ENCODE peak calls at places on chromosomes 5 and 9, in five cellular contexts. One of them, this sample, is unnamed.
A peak's percentile ranks its signal among the peaks of the same experiment; 100 is the strongest.

GRCh38 chr9:20701058-20701457 is 17.0 kb downstream of the FOCAD start:
- DNase-seq in K562: no peak
- DNase-seq in adrenal gland: no peak
- DNase-seq in upper lobe of right lung: no peak
- DNase-seq in lower lobe of right lung: no peak
- DNase-seq in this sample: no peak

GRCh38 chr5:33423018-33423630 is 17.6 kb upstream of the TARS1 start:
- DNase-seq in K562: no peak
- DNase-seq in adrenal gland: no peak
- DNase-seq in upper lobe of right lung: no peak
- DNase-seq in lower lobe of right lung: no peak
- DNase-seq in this sample: no peak

GRCh38 chr9:2427016-2427891 is 194.3 kb upstream of the VLDLR start:
- DNase-seq in K562: no peak
- DNase-seq in adrenal gland: no peak
- DNase-seq in upper lobe of right lung: peak; percentile 68
- DNase-seq in lower lobe of right lung: peak; percentile 65
- DNase-seq in this sample: peak; percentile 34

GRCh38 chr5:102663771-102664530 is 91.2 kb upstream of the PAM start:
- DNase-seq in K562: no peak
- DNase-seq in adrenal gland: peak; percentile 16
- DNase-seq in upper lobe of right lung: no peak
- DNase-seq in lower lobe of right lung: no peak
- DNase-seq in this sample: no peak

GRCh38 chr9:7828344-7828743 is 28.8 kb upstream of the DMAC1 start:
- DNase-seq in K562: no peak
- DNase-seq in adrenal gland: no peak
- DNase-seq in upper lobe of right lung: no peak
- DNase-seq in lower lobe of right lung: no peak
- DNase-seq in this sample: no peak

GRCh38 chr9:86903461-86904010 is 43.8 kb downstream of the GAS1 start:
- DNase-seq in K562: no peak
- DNase-seq in adrenal gland: no peak
- DNase-seq in upper lobe of right lung: no peak
- DNase-seq in lower lobe of right lung: no peak
- DNase-seq in this sample: no peak

GRCh38 chr9:95188459-95188858 is 129.1 kb downstream of the FANCC start:
- DNase-seq in K562: no peak
- DNase-seq in adrenal gland: no peak
- DNase-seq in upper lobe of right lung: no peak
- DNase-seq in lower lobe of right lung: no peak
- DNase-seq in this sample: no peak

GRCh38 chr5:92552206-92553160 is 1028.5 kb downstream of the NR2F1-AS1 start:
- DNase-seq in K562: no peak
- DNase-seq in adrenal gland: no peak
- DNase-seq in upper lobe of right lung: no peak
- DNase-seq in lower lobe of right lung: no peak
- DNase-seq in this sample: no peak

GRCh38 chr9:20835364-20836286 is 151.6 kb downstream of the FOCAD start:
- DNase-seq in K562: no peak
- DNase-seq in adrenal gland: peak; percentile 58
- DNase-seq in upper lobe of right lung: no peak
- DNase-seq in lower lobe of right lung: no peak
- DNase-seq in this sample: no peak

GRCh38 chr9:129962889-129963703 is 79.9 kb downstream of the FNBP1 start:
- DNase-seq in K562: no peak
- DNase-seq in adrenal gland: peak; percentile 48
- DNase-seq in upper lobe of right lung: peak; percentile 57
- DNase-seq in lower lobe of right lung: peak; percentile 51
- DNase-seq in this sample: peak; percentile 45

GRCh38 chr5:123916331-123917121 is 404.5 kb downstream of the CSNK1G3 start:
- DNase-seq in K562: no peak
- DNase-seq in adrenal gland: no peak
- DNase-seq in upper lobe of right lung: no peak
- DNase-seq in lower lobe of right lung: no peak
- DNase-seq in this sample: no peak

GRCh38 chr5:57171818-57172465 is 1.9 kb upstream of the GPBP1 start:
- DNase-seq in K562: no peak
- DNase-seq in adrenal gland: peak; percentile 61
- DNase-seq in upper lobe of right lung: peak; percentile 67
- DNase-seq in lower lobe of right lung: no peak
- DNase-seq in this sample: peak; percentile 58
- H3K4me3 ChIP-seq in K562: peak overlapping the region; percentile 82
- H3K4me3 ChIP-seq in adrenal gland: peak overlapping the region; percentile 72
- H3K4me3 ChIP-seq in upper lobe of right lung: peak overlapping the region; percentile 64
- H3K4me3 ChIP-seq in lower lobe of right lung: peak overlapping the region; percentile 86
- H3K4me3 ChIP-seq in this sample: peak overlapping the region; percentile 91

DNA sequence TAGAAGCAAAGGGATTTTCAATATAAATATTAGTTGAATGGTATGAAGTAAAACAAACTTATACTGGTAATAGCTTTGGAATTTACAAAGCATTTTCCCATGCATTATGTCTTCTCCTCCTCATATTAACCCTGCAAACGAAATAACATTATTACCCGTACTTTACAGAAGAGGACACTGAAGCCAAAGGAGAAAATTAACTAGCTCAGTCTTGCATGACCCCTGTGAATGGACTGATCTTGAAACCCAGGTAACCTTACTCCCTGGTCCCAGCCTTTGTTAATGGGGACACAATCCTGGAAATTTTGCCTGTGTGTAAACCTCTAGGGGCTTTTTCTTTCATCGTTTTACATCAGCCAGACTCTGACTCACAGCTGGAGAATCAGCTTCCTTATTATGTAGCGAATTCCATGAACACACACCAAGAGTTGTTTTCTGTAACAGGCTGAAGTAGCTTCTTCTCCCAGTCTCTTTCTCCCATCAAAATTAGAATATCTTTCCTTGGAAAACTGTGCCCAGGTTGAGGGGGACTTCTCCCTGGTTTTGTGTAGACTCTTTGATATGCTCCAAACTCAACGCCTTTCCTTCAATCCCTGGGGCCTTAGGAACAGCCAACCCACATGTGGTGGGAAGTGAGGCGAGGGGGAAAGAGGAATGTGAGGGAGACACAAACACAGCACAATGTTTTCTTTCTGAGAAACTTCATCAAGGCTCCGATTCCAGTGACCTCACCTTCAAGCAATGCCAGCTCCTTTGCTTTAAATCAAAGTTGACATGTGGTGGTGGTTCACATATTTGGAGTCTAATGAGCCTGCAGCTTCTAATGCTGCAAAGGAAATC is 480.9 kb upstream of the PAPPA start:
- DNase-seq in K562: no peak
- DNase-seq in adrenal gland: no peak
- DNase-seq in upper lobe of right lung: no peak
- DNase-seq in lower lobe of right lung: no peak
- DNase-seq in this sample: no peak
- H3K4me1 ChIP-seq in K562: no peaks in the 10 kb centered on the region
- H3K4me1 ChIP-seq in adrenal gland: no peaks in the 10 kb centered on the region
- H3K4me1 ChIP-seq in upper lobe of right lung: no peaks in the 10 kb centered on the region
- H3K4me1 ChIP-seq in lower lobe of right lung: no peaks in the 10 kb centered on the region
- H3K4me1 ChIP-seq in this sample: no peaks in the 10 kb centered on the region

DNA sequence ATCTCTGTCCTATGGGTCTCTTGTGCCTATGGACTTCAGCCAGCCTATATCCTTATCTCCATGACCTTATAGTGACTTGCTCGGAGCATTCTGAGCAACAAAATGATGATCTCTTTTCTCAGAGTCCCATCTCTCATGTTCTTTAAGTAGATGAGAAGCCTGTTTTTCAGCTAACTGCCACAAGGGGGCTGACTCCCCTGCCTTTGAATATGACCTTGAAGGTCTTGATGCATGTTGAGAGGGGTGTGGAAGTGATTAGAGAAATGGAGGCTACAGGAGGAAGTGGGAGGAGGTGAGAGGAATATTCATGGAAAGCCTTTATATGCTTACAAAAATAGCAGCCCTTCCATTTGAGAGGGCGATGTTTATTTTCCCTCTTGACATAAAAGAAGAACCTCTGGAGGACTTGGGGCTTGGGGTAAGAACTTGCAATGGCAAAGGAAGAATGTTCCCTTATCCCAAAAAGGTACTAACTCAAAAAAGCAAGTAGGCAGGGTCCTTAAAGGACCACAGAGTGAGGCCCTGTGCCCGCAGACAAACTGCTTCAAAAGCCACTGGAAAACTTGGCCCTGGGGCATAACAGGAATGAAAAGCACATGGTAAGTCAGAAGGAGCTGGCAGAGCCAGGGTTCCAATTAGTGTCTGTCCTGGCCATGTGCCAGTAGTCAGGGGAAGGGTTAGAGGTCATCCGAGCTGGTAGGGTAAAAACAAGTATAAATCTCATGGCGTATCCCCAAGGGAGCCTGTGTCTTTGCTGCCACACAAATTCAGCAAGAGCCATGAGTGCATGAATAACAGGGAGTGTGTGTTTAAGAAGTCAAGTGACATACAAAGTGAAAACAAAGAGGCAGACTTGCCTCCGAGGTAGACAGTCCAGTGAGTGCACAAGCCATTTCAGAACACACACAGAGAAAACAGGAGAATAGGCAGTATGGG is 39.1 kb downstream of the FGD3 start:
- DNase-seq in K562: no peak
- DNase-seq in adrenal gland: no peak
- DNase-seq in upper lobe of right lung: peak; percentile 53
- DNase-seq in lower lobe of right lung: no peak
- DNase-seq in this sample: no peak
- H3K36me3 ChIP-seq in K562: no peaks in the 10 kb centered on the region
- H3K36me3 ChIP-seq in adrenal gland: no peaks in the 10 kb centered on the region
- H3K36me3 ChIP-seq in upper lobe of right lung: no peaks in the 10 kb centered on the region
- H3K36me3 ChIP-seq in lower lobe of right lung: no peaks in the 10 kb centered on the region
- H3K36me3 ChIP-seq in this sample: peaks cover 12% of the 10 kb centered on the region

GRCh38 chr5:148831590-148832565 is 5.5 kb downstream of the ADRB2 start:
- DNase-seq in K562: no peak
- DNase-seq in adrenal gland: peak; percentile 25
- DNase-seq in upper lobe of right lung: no peak
- DNase-seq in lower lobe of right lung: no peak
- DNase-seq in this sample: no peak
- H3K4me3 ChIP-seq in K562: no peak overlapping the region
- H3K4me3 ChIP-seq in adrenal gland: no peak overlapping the region
- H3K4me3 ChIP-seq in upper lobe of right lung: peak overlapping the region; percentile 60
- H3K4me3 ChIP-seq in lower lobe of right lung: peak overlapping the region; percentile 71
- H3K4me3 ChIP-seq in this sample: peak overlapping the region; percentile 63

GRCh38 chr9:131889437-131890244 is 149.8 kb upstream of the RAPGEF1 start:
- DNase-seq in K562: no peak
- DNase-seq in adrenal gland: no peak
- DNase-seq in upper lobe of right lung: no peak
- DNase-seq in lower lobe of right lung: no peak
- DNase-seq in this sample: no peak
- H3K4me1 ChIP-seq in K562: peaks cover 3% of the 10 kb centered on the region
- H3K4me1 ChIP-seq in adrenal gland: peaks cover 5% of the 10 kb centered on the region
- H3K4me1 ChIP-seq in upper lobe of right lung: peaks cover 5% of the 10 kb centered on the region
- H3K4me1 ChIP-seq in lower lobe of right lung: peaks cover 6% of the 10 kb centered on the region
- H3K4me1 ChIP-seq in this sample: peaks cover 4% of the 10 kb centered on the region

DNA sequence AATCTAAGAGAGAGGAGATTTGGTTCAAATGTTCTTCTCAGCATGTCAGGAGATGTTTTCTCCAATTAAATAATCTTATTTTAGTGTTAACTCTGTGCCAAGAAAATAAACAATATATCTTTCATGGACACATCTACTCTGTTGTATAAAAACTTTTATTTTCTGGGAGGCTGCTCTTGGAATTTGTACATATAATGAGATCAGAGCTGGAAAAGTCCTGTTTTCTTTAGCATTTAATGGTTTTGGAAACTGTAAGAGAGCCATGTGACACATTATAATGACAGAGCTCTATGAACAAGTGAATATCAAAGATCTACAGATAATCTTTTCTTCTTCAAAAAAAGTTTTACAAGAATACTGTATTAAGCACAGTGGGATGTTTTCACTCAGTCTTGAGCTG is 48.8 kb downstream of the FOXD1 start:
- DNase-seq in K562: no peak
- DNase-seq in adrenal gland: no peak
- DNase-seq in upper lobe of right lung: no peak
- DNase-seq in lower lobe of right lung: no peak
- DNase-seq in this sample: no peak
- H3K36me3 ChIP-seq in K562: no peaks in the 10 kb centered on the region
- H3K36me3 ChIP-seq in adrenal gland: no peaks in the 10 kb centered on the region
- H3K36me3 ChIP-seq in upper lobe of right lung: no peaks in the 10 kb centered on the region
- H3K36me3 ChIP-seq in lower lobe of right lung: no peaks in the 10 kb centered on the region
- H3K36me3 ChIP-seq in this sample: no peaks in the 10 kb centered on the region

GRCh38 chr5:176817369-176817841 is 7.0 kb downstream of the UNC5A start:
- DNase-seq in K562: peak; percentile 26
- DNase-seq in adrenal gland: no peak
- DNase-seq in upper lobe of right lung: no peak
- DNase-seq in lower lobe of right lung: no peak
- DNase-seq in this sample: no peak
- H3K4me3 ChIP-seq in K562: no peak overlapping the region
- H3K4me3 ChIP-seq in adrenal gland: peak overlapping the region; percentile 48
- H3K4me3 ChIP-seq in upper lobe of right lung: peak overlapping the region; percentile 34
- H3K4me3 ChIP-seq in lower lobe of right lung: peak overlapping the region; percentile 44
- H3K4me3 ChIP-seq in this sample: peak overlapping the region; percentile 17